ENCODE peak calls at places on chromosomes 2 and 18, in five cellular contexts. T, M, G, Z and B are unnamed samples.

GRCh38 chr2:186733414-186733813 is 39.6 kb downstream of the FAM171B start:
- DNase-seq in T (no peak), M (no peak), G (no peak), Z (no peak), B (no peak)

GRCh38 chr2:486381-486780 is 190.8 kb downstream of the TMEM18 start:
- DNase-seq in T (no peak), M (no peak), G (no peak), Z (no peak), B (no peak)

GRCh38 chr2:200845669-200846325 is 18.7 kb downstream of the CLK1 start:
- DNase-seq in T (no peak), M (no peak), G (no peak), Z (no peak), B (no peak)

GRCh38 chr2:241558532-241559488 is at the start of gene BOK:
- DNase-seq in T (peak), M (peak), G (peak), Z (no peak), B (no peak)

GRCh38 chr2:107325983-107326786 is 440.2 kb upstream of the ST6GAL2 start:
- DNase-seq in T (no peak), M (no peak), G (no peak), Z (no peak), B (peak)

GRCh38 chr2:160908157-160908556 is 252.1 kb upstream of the TANK start:
- DNase-seq in T (no peak), M (no peak), G (no peak), Z (no peak), B (no peak)

GRCh38 chr18:11053293-11053692 is 96.1 kb downstream of the PIEZO2 start:
- DNase-seq in T (no peak), M (no peak), G (no peak), Z (no peak), B (no peak)

GRCh38 chr2:69122271-69122670 is 109.3 kb downstream of the ANTXR1 start:
- DNase-seq in T (no peak), M (no peak), G (no peak), Z (no peak), B (no peak)

GRCh38 chr18:59575995-59576394 is 121.2 kb downstream of the CCBE1 start:
- DNase-seq in T (no peak), M (no peak), G (no peak), Z (no peak), B (peak)

GRCh38 chr2:26442707-26443106 is 35.2 kb downstream of the OTOF start:
- DNase-seq in T (no peak), M (no peak), G (no peak), Z (no peak), B (no peak)

GRCh38 chr18:63237911-63238710 is 81.5 kb downstream of the BCL2 start:
- DNase-seq in T (no peak), M (no peak), G (no peak), Z (no peak), B (no peak)